ENCODE peak calls at places on chromosomes 1 and 21, in five cellular contexts. One of them, this sample, is unnamed.
A peak's percentile ranks its signal among the peaks of the same experiment; 100 is the strongest.

GRCh38 chr1:206955476-206956312 is 9.4 kb upstream of the PIGR start:
- DNase-seq in ovary: no peak
- DNase-seq in stomach: peak; percentile 66
- DNase-seq in tibial nerve: no peak
- DNase-seq in K562: peak; percentile 63
- DNase-seq in this sample: no peak

GRCh38 chr1:206768472-206769330 is 1.9 kb upstream of the IL19 start:
- DNase-seq in ovary: no peak
- DNase-seq in stomach: no peak
- DNase-seq in tibial nerve: no peak
- DNase-seq in K562: no peak
- DNase-seq in this sample: no peak

GRCh38 chr1:214549604-214550338 is 1.6 kb downstream of the PTPN14 start:
- DNase-seq in ovary: no peak
- DNase-seq in stomach: no peak
- DNase-seq in tibial nerve: no peak
- DNase-seq in K562: no peak
- DNase-seq in this sample: no peak

GRCh38 chr1:42784547-42784945 is 245 bp upstream of the TMEM269 start:
- DNase-seq in ovary: no peak
- DNase-seq in stomach: no peak
- DNase-seq in tibial nerve: no peak
- DNase-seq in K562: no peak
- DNase-seq in this sample: no peak

GRCh38 chr1:175232335-175232734 is 39.8 kb upstream of the KIAA0040 start:
- DNase-seq in ovary: no peak
- DNase-seq in stomach: no peak
- DNase-seq in tibial nerve: no peak
- DNase-seq in K562: no peak
- DNase-seq in this sample: no peak

GRCh38 chr1:227299238-227299637 is 19.1 kb downstream of the CDC42BPA start:
- DNase-seq in ovary: no peak
- DNase-seq in stomach: no peak
- DNase-seq in tibial nerve: no peak
- DNase-seq in K562: no peak
- DNase-seq in this sample: no peak

GRCh38 chr1:186330758-186331157 is 44.3 kb downstream of the TPR start:
- DNase-seq in ovary: no peak
- DNase-seq in stomach: no peak
- DNase-seq in tibial nerve: no peak
- DNase-seq in K562: peak; percentile 23
- DNase-seq in this sample: no peak

GRCh38 chr1:241627453-241628329 is 12.5 kb downstream of the CHML start:
- DNase-seq in ovary: no peak
- DNase-seq in stomach: no peak
- DNase-seq in tibial nerve: no peak
- DNase-seq in K562: peak; percentile 47
- DNase-seq in this sample: no peak

GRCh38 chr1:175602186-175602585 is 141.2 kb downstream of the TNR start:
- DNase-seq in ovary: no peak
- DNase-seq in stomach: no peak
- DNase-seq in tibial nerve: no peak
- DNase-seq in K562: no peak
- DNase-seq in this sample: no peak

GRCh38 chr1:201555593-201555945 is 16.6 kb downstream of the NAV1 start:
- DNase-seq in ovary: no peak
- DNase-seq in stomach: no peak
- DNase-seq in tibial nerve: no peak
- DNase-seq in K562: no peak
- DNase-seq in this sample: no peak

GRCh38 chr1:150385537-150386445 is 21.8 kb downstream of the RPRD2 start:
- DNase-seq in ovary: no peak
- DNase-seq in stomach: no peak
- DNase-seq in tibial nerve: no peak
- DNase-seq in K562: no peak
- DNase-seq in this sample: no peak

GRCh38 chr1:42305639-42306038 is 29.4 kb downstream of the FOXJ3 start:
- DNase-seq in ovary: no peak
- DNase-seq in stomach: no peak
- DNase-seq in tibial nerve: no peak
- DNase-seq in K562: no peak
- DNase-seq in this sample: no peak

GRCh38 chr1:43061803-43062202 is 103.1 kb upstream of the SLC2A1 start:
- DNase-seq in ovary: no peak
- DNase-seq in stomach: no peak
- DNase-seq in tibial nerve: no peak
- DNase-seq in K562: no peak
- DNase-seq in this sample: no peak

GRCh38 chr21:44088401-44088780 is 18.8 kb upstream of the PWP2 start:
- DNase-seq in ovary: no peak
- DNase-seq in stomach: peak; percentile 10
- DNase-seq in tibial nerve: no peak
- DNase-seq in K562: no peak
- DNase-seq in this sample: no peak

GRCh38 chr1:163535807-163536206 is 214.1 kb downstream of the NUF2 start:
- DNase-seq in ovary: no peak
- DNase-seq in stomach: no peak
- DNase-seq in tibial nerve: no peak
- DNase-seq in K562: no peak
- DNase-seq in this sample: no peak

GRCh38 chr1:163013826-163014600 is 55.1 kb upstream of the RGS4 start:
- DNase-seq in ovary: no peak
- DNase-seq in stomach: no peak
- DNase-seq in tibial nerve: no peak
- DNase-seq in K562: no peak
- DNase-seq in this sample: no peak

GRCh38 chr1:44698138-44698537 is 23.6 kb downstream of the ARMH1 start:
- DNase-seq in ovary: no peak
- DNase-seq in stomach: no peak
- DNase-seq in tibial nerve: no peak
- DNase-seq in K562: no peak
- DNase-seq in this sample: no peak

GRCh38 chr21:25895565-25896205 is 160.9 kb downstream of the GABPA start:
- DNase-seq in ovary: no peak
- DNase-seq in stomach: no peak
- DNase-seq in tibial nerve: peak; percentile 29
- DNase-seq in K562: peak; percentile 37
- DNase-seq in this sample: no peak

GRCh38 chr1:155179107-155180031 is 5.7 kb downstream of the TRIM46 start:
- DNase-seq in ovary: peak; percentile 20
- DNase-seq in stomach: peak; percentile 49
- DNase-seq in tibial nerve: no peak
- DNase-seq in K562: no peak
- DNase-seq in this sample: peak; percentile 14

GRCh38 chr1:241237873-241238272 is 119.1 kb downstream of the RGS7 start:
- DNase-seq in ovary: no peak
- DNase-seq in stomach: no peak
- DNase-seq in tibial nerve: no peak
- DNase-seq in K562: no peak
- DNase-seq in this sample: no peak

GRCh38 chr1:201636581-201636980 is 97.7 kb downstream of the NAV1 start:
- DNase-seq in ovary: no peak
- DNase-seq in stomach: no peak
- DNase-seq in tibial nerve: no peak
- DNase-seq in K562: no peak
- DNase-seq in this sample: no peak

GRCh38 chr1:28112388-28113311 is 24.2 kb upstream of the EYA3 start:
- DNase-seq in ovary: no peak
- DNase-seq in stomach: peak; percentile 56
- DNase-seq in tibial nerve: peak; percentile 31
- DNase-seq in K562: peak; percentile 57
- DNase-seq in this sample: no peak

GRCh38 chr1:11383553-11384169 is 95.3 kb upstream of the DISP3 start:
- DNase-seq in ovary: no peak
- DNase-seq in stomach: no peak
- DNase-seq in tibial nerve: no peak
- DNase-seq in K562: no peak
- DNase-seq in this sample: no peak

GRCh38 chr21:44999972-45000636 is 60.3 kb downstream of the SLX9 start:
- DNase-seq in ovary: no peak
- DNase-seq in stomach: no peak
- DNase-seq in tibial nerve: no peak
- DNase-seq in K562: no peak
- DNase-seq in this sample: peak; percentile 14

GRCh38 chr1:84750110-84750509 is 59.8 kb upstream of the SSX2IP start:
- DNase-seq in ovary: no peak
- DNase-seq in stomach: no peak
- DNase-seq in tibial nerve: no peak
- DNase-seq in K562: no peak
- DNase-seq in this sample: no peak

GRCh38 chr1:215682232-215682631 is 115.1 kb downstream of the KCTD3 start:
- DNase-seq in ovary: no peak
- DNase-seq in stomach: no peak
- DNase-seq in tibial nerve: no peak
- DNase-seq in K562: no peak
- DNase-seq in this sample: no peak

GRCh38 chr1:160410412-160411005 is 10.1 kb downstream of the VANGL2 start:
- DNase-seq in ovary: no peak
- DNase-seq in stomach: no peak
- DNase-seq in tibial nerve: no peak
- DNase-seq in K562: no peak
- DNase-seq in this sample: no peak

GRCh38 chr1:6166221-6166620 is 13.9 kb downstream of the CHD5 start:
- DNase-seq in ovary: no peak
- DNase-seq in stomach: no peak
- DNase-seq in tibial nerve: no peak
- DNase-seq in K562: no peak
- DNase-seq in this sample: no peak

GRCh38 chr1:174114788-174115448 is 44.4 kb upstream of the RABGAP1L start:
- DNase-seq in ovary: no peak
- DNase-seq in stomach: no peak
- DNase-seq in tibial nerve: peak; percentile 23
- DNase-seq in K562: peak; percentile 54
- DNase-seq in this sample: no peak

GRCh38 chr1:21955058-21955457 is 17.9 kb upstream of the HSPG2 start:
- DNase-seq in ovary: no peak
- DNase-seq in stomach: no peak
- DNase-seq in tibial nerve: no peak
- DNase-seq in K562: no peak
- DNase-seq in this sample: peak; percentile 80

GRCh38 chr1:231934797-231935196 is 308.2 kb downstream of the DISC1 start:
- DNase-seq in ovary: no peak
- DNase-seq in stomach: no peak
- DNase-seq in tibial nerve: no peak
- DNase-seq in K562: no peak
- DNase-seq in this sample: no peak

GRCh38 chr1:17527036-17527914 is 12.2 kb upstream of the ARHGEF10L start:
- DNase-seq in ovary: no peak
- DNase-seq in stomach: no peak
- DNase-seq in tibial nerve: no peak
- DNase-seq in K562: no peak
- DNase-seq in this sample: peak; percentile 32

GRCh38 chr1:179817789-179818188 is 59.8 kb downstream of the TOR1AIP2 start:
- DNase-seq in ovary: peak; percentile 68
- DNase-seq in stomach: no peak
- DNase-seq in tibial nerve: peak; percentile 47
- DNase-seq in K562: no peak
- DNase-seq in this sample: peak; percentile 49

GRCh38 chr1:20499718-20500117 is 8.2 kb downstream of the MUL1 start:
- DNase-seq in ovary: no peak
- DNase-seq in stomach: no peak
- DNase-seq in tibial nerve: no peak
- DNase-seq in K562: no peak
- DNase-seq in this sample: no peak

GRCh38 chr1:237851209-237851845 is 39.4 kb downstream of the ZP4 start:
- DNase-seq in ovary: no peak
- DNase-seq in stomach: peak; percentile 38
- DNase-seq in tibial nerve: no peak
- DNase-seq in K562: peak; percentile 32
- DNase-seq in this sample: no peak

GRCh38 chr1:78069784-78070183 is 24.0 kb downstream of the GIPC2 start:
- DNase-seq in ovary: no peak
- DNase-seq in stomach: no peak
- DNase-seq in tibial nerve: no peak
- DNase-seq in K562: no peak
- DNase-seq in this sample: no peak
- H3K27ac ChIP-seq in ovary: no peak overlapping the region
- H3K27ac ChIP-seq in stomach: no peak overlapping the region
- H3K27ac ChIP-seq in tibial nerve: no peak overlapping the region
- H3K27ac ChIP-seq in K562: no peak overlapping the region
- H3K27ac ChIP-seq in this sample: peak overlapping the region; percentile 53

GRCh38 chr1:204450461-204451257 is 39.0 kb upstream of the PPP1R15B start:
- DNase-seq in ovary: no peak
- DNase-seq in stomach: peak; percentile 92
- DNase-seq in tibial nerve: no peak
- DNase-seq in K562: peak; percentile 49
- DNase-seq in this sample: no peak
- TF ChIP-seq POLR2A in ovary: no peak
- TF ChIP-seq POLR2A in stomach: no peak
- TF ChIP-seq POLR2A in tibial nerve: no peak
- TF ChIP-seq POLR2A in K562: no peak
- TF ChIP-seq POLR2A in this sample: no peak

DNA sequence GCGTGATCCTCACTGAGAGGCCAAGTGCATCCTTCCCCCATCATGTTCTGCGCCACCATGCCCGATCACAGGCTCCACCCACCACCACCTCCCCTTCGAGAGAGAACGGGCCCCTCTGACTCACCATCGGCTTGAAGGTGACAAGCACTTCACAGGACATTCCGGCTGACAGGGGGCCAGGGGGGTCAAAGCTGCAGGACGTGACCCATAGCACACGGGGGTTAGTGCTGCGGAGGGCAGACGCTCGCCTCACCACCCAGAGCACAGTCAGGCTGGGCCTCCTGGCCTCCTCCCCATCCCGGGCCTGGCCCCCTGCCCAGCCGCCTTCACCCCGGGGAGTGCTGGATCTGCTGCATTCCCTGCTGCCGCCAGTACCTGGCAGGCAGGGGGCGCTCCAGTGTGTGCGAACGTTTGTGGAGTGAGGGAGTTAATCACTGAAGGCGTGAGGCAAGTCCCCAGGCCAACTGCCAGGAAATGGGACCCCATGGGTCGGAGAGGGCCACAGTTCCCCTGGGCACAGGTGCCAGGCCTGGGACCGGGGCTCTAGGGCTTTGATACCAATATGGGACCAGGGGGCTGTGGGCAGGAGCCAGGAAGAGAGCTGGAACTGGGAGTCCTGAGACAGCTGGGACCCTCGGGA is 40.9 kb upstream of the TMEM52 start:
- DNase-seq in ovary: peak; percentile 82
- DNase-seq in stomach: peak; percentile 88
- DNase-seq in tibial nerve: peak; percentile 56
- DNase-seq in K562: peak; percentile 88
- DNase-seq in this sample: peak; percentile 44
- H3K4me3 ChIP-seq in ovary: no peak overlapping the region
- H3K4me3 ChIP-seq in stomach: no peak overlapping the region
- H3K4me3 ChIP-seq in tibial nerve: no peak overlapping the region
- H3K4me3 ChIP-seq in K562: no peak overlapping the region
- H3K4me3 ChIP-seq in this sample: no peak overlapping the region

DNA sequence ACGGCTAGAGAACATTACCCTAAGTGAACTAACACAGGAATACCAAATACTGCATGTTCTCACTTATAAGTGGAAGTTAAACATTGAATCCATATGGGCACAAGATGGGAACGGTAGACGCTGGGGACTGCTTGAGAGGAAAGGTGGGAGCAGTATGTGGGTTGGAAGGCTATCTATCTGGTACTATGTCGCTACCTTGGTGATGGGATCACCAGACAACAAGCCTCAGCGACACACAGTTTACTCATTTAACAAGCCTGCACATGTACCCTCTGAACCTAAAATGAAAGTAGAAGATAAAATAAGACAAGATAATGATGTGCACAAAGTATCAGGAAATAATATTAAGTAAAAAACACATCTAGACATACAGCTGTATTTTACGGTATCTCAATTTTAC is 819 bp downstream of the PYHIN1 start:
- DNase-seq in ovary: no peak
- DNase-seq in stomach: no peak
- DNase-seq in tibial nerve: no peak
- DNase-seq in K562: no peak
- DNase-seq in this sample: no peak
- H3K27ac ChIP-seq in ovary: no peak overlapping the region
- H3K27ac ChIP-seq in stomach: peak overlapping the region; percentile 17
- H3K27ac ChIP-seq in tibial nerve: peak overlapping the region; percentile 32
- H3K27ac ChIP-seq in K562: no peak overlapping the region
- H3K27ac ChIP-seq in this sample: no peak overlapping the region